ENCODE peak calls at places on chromosomes 16 and 17, in four cellular contexts. One of them, this sample, is unnamed. For H3K36me3 and H3K4me1, the result is how much of the 10 kb centered on the place peaks cover.

GRCh38 chr17:71530227-71530626 is 590.6 kb upstream of the SOX9 start:
- DNase-seq in PC-9: no peak
- DNase-seq in uterus: no peak
- DNase-seq in adrenal gland: no peak
- DNase-seq in this sample: no peak

GRCh38 chr17:60455378-60455777 is 33.1 kb downstream of the CHCT1 start:
- DNase-seq in PC-9: no peak
- DNase-seq in uterus: no peak
- DNase-seq in adrenal gland: no peak
- DNase-seq in this sample: no peak

GRCh38 chr17:14080847-14081251 is 11.5 kb downstream of the COX10 start:
- DNase-seq in PC-9: no peak
- DNase-seq in uterus: no peak
- DNase-seq in adrenal gland: peak
- DNase-seq in this sample: no peak

GRCh38 chr17:17344507-17345293 is 41.5 kb downstream of the NT5M start:
- DNase-seq in PC-9: no peak
- DNase-seq in uterus: no peak
- DNase-seq in adrenal gland: no peak
- DNase-seq in this sample: no peak

GRCh38 chr17:290121-290521 is 62.5 kb downstream of the RPH3AL start:
- DNase-seq in PC-9: no peak
- DNase-seq in uterus: no peak
- DNase-seq in adrenal gland: peak
- DNase-seq in this sample: no peak

GRCh38 chr16:25005445-25006306 is 9.5 kb downstream of the ARHGAP17 start:
- DNase-seq in PC-9: no peak
- DNase-seq in uterus: no peak
- DNase-seq in adrenal gland: no peak
- DNase-seq in this sample: no peak

GRCh38 chr17:46136820-46137219 is 56.4 kb downstream of the KANSL1 start:
- DNase-seq in PC-9: no peak
- DNase-seq in uterus: no peak
- DNase-seq in adrenal gland: no peak
- DNase-seq in this sample: no peak

GRCh38 chr16:22727285-22728166 is 86.4 kb upstream of the HS3ST2 start:
- DNase-seq in PC-9: no peak
- DNase-seq in uterus: no peak
- DNase-seq in adrenal gland: no peak
- DNase-seq in this sample: no peak

GRCh38 chr16:21194771-21195301 is 16.5 kb downstream of the ZP2 start:
- DNase-seq in PC-9: no peak
- DNase-seq in uterus: no peak
- DNase-seq in adrenal gland: no peak
- DNase-seq in this sample: no peak

GRCh38 chr17:5031365-5032082 is 3.7 kb downstream of the SLC52A1 start:
- DNase-seq in PC-9: peak
- DNase-seq in uterus: peak
- DNase-seq in adrenal gland: peak
- DNase-seq in this sample: peak

GRCh38 chr17:56125830-56126819 is 27.1 kb upstream of the ANKFN1 start:
- DNase-seq in PC-9: no peak
- DNase-seq in uterus: no peak
- DNase-seq in adrenal gland: peak
- DNase-seq in this sample: no peak

GRCh38 chr16:24635900-24636610 is 93.4 kb upstream of the TNRC6A start:
- DNase-seq in PC-9: peak
- DNase-seq in uterus: peak
- DNase-seq in adrenal gland: peak
- DNase-seq in this sample: peak

GRCh38 chr17:41863074-41863843 is 2.0 kb downstream of the KLHL11 start:
- DNase-seq in PC-9: no peak
- DNase-seq in uterus: no peak
- DNase-seq in adrenal gland: no peak
- DNase-seq in this sample: no peak

GRCh38 chr17:82520041-82520910 is 744 bp downstream of the FOXK2 start:
- DNase-seq in PC-9: no peak
- DNase-seq in uterus: peak
- DNase-seq in adrenal gland: no peak
- DNase-seq in this sample: no peak

GRCh38 chr17:80297996-80298560 is 37.4 kb downstream of the RNF213 start:
- DNase-seq in PC-9: no peak
- DNase-seq in uterus: no peak
- DNase-seq in adrenal gland: no peak
- DNase-seq in this sample: no peak

GRCh38 chr17:1110844-1111598 is 68.8 kb downstream of the ABR start:
- DNase-seq in PC-9: peak
- DNase-seq in uterus: peak
- DNase-seq in adrenal gland: peak
- DNase-seq in this sample: peak

GRCh38 chr16:48501516-48502377 is 108.2 kb downstream of the N4BP1 start:
- DNase-seq in PC-9: no peak
- DNase-seq in uterus: no peak
- DNase-seq in adrenal gland: no peak
- DNase-seq in this sample: no peak

GRCh38 chr16:71230122-71230845 is at the start of gene HYDIN:
- DNase-seq in PC-9: peak
- DNase-seq in uterus: no peak
- DNase-seq in adrenal gland: peak
- DNase-seq in this sample: no peak

GRCh38 chr17:35087731-35088646 is 24.5 kb upstream of the RFFL start:
- DNase-seq in PC-9: peak
- DNase-seq in uterus: peak
- DNase-seq in adrenal gland: peak
- DNase-seq in this sample: peak

GRCh38 chr16:89507219-89507833 is 877 bp upstream of the SPG7 start:
- DNase-seq in PC-9: no peak
- DNase-seq in uterus: no peak
- DNase-seq in adrenal gland: peak
- DNase-seq in this sample: no peak

GRCh38 chr16:74813109-74813641 is 38.6 kb upstream of the FA2H start:
- DNase-seq in PC-9: peak
- DNase-seq in uterus: peak
- DNase-seq in adrenal gland: peak
- DNase-seq in this sample: peak

GRCh38 chr17:79621151-79621940 is 10.5 kb upstream of the RBFOX3 start:
- DNase-seq in PC-9: no peak
- DNase-seq in uterus: peak
- DNase-seq in adrenal gland: no peak
- DNase-seq in this sample: no peak

GRCh38 chr16:85640606-85641005 is 27.5 kb downstream of the GSE1 start:
- DNase-seq in PC-9: no peak
- DNase-seq in uterus: no peak
- DNase-seq in adrenal gland: no peak
- DNase-seq in this sample: no peak

GRCh38 chr17:73976676-73977521 is 226.6 kb upstream of the RPL38 start:
- DNase-seq in PC-9: no peak
- DNase-seq in uterus: no peak
- DNase-seq in adrenal gland: no peak
- DNase-seq in this sample: peak

GRCh38 chr16:17747357-17747756 is 276.6 kb upstream of the XYLT1 start:
- DNase-seq in PC-9: no peak
- DNase-seq in uterus: no peak
- DNase-seq in adrenal gland: no peak
- DNase-seq in this sample: no peak

GRCh38 chr17:58391302-58391984 is 25.9 kb downstream of the RNF43 start:
- DNase-seq in PC-9: peak
- DNase-seq in uterus: no peak
- DNase-seq in adrenal gland: peak
- DNase-seq in this sample: no peak

GRCh38 chr17:62963296-62963695 is 2.7 kb upstream of the TANC2 start:
- DNase-seq in PC-9: peak
- DNase-seq in uterus: no peak
- DNase-seq in adrenal gland: no peak
- DNase-seq in this sample: no peak

GRCh38 chr16:47317465-47318240 is 143.2 kb downstream of the ITFG1 start:
- DNase-seq in PC-9: no peak
- DNase-seq in uterus: no peak
- DNase-seq in adrenal gland: no peak
- DNase-seq in this sample: no peak

GRCh38 chr16:14456793-14457481 is 173.1 kb downstream of the PARN start:
- DNase-seq in PC-9: no peak
- DNase-seq in uterus: no peak
- DNase-seq in adrenal gland: no peak
- DNase-seq in this sample: no peak

GRCh38 chr16:67884684-67885083 is at the start of gene NRN1L:
- DNase-seq in PC-9: no peak
- DNase-seq in uterus: peak
- DNase-seq in adrenal gland: peak
- DNase-seq in this sample: peak

GRCh38 chr17:43880420-43880991 is 26.8 kb downstream of the MPP2 start:
- DNase-seq in PC-9: no peak
- DNase-seq in uterus: no peak
- DNase-seq in adrenal gland: peak
- DNase-seq in this sample: no peak

GRCh38 chr17:45218895-45219661 is 2.6 kb upstream of the FMNL1 start:
- DNase-seq in PC-9: peak
- DNase-seq in uterus: peak
- DNase-seq in adrenal gland: peak
- DNase-seq in this sample: peak

GRCh38 chr17:37458805-37459204 is 30.9 kb upstream of the DUSP14 start:
- DNase-seq in PC-9: peak
- DNase-seq in uterus: no peak
- DNase-seq in adrenal gland: no peak
- DNase-seq in this sample: no peak

DNA sequence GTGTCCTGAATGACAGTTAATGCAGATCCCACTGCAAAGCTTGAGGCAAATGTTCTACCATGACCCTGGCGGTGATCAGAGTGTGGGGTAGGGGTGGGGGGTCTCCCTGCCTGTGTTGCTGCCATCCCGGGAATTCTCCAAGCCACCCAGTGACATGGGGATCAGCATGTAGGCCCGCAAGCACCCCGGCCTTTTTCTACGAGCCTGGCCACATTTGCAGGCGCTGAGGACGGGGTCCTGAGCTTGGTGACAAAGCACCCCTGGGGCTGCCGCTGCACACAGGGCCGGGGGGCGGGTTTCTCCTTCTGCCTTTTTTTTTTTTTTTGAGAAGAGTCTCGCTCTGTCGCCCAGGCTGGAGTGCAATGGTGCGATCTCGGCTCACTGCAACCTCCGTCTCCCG is 35.8 kb downstream of the SLC7A5 start:
- DNase-seq in PC-9: no peak
- DNase-seq in uterus: no peak
- DNase-seq in adrenal gland: no peak
- DNase-seq in this sample: no peak
- H3K36me3 ChIP-seq in PC-9: under half
- H3K36me3 ChIP-seq in uterus: under half
- H3K36me3 ChIP-seq in adrenal gland: under half
- H3K36me3 ChIP-seq in this sample: under half

GRCh38 chr17:50055055-50055425 is 870 bp upstream of the ITGA3 start:
- DNase-seq in PC-9: peak
- DNase-seq in uterus: no peak
- DNase-seq in adrenal gland: peak
- DNase-seq in this sample: no peak
- H3K4me1 ChIP-seq in PC-9: half or more
- H3K4me1 ChIP-seq in uterus: under half
- H3K4me1 ChIP-seq in adrenal gland: under half
- H3K4me1 ChIP-seq in this sample: half or more

DNA sequence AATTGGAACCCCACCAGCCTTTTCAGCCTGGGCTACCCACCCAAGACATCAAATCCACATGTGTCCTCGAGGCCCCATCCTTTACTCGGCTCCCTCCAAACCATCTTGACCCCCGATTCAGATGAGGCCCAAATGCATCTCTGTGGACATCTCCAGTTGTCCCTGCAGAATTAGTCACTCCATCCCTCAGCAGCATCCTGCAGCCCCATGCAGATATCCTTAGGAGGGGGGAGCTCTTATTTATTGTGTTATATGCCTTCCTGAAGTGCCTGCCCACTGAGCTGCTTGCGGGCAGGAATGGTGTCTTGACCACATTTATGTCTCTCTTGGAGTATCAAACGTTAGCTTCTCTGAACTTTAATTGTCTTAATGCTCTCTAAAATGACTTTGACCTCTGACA is 15.6 kb downstream of the CDK5RAP3 start:
- DNase-seq in PC-9: no peak
- DNase-seq in uterus: no peak
- DNase-seq in adrenal gland: no peak
- DNase-seq in this sample: no peak
- H3K27ac ChIP-seq in PC-9: no peak
- H3K27ac ChIP-seq in uterus: no peak
- H3K27ac ChIP-seq in adrenal gland: no peak
- H3K27ac ChIP-seq in this sample: no peak

GRCh38 chr16:84178892-84179611 is 7.8 kb downstream of the TAF1C start:
- DNase-seq in PC-9: no peak
- DNase-seq in uterus: no peak
- DNase-seq in adrenal gland: no peak
- DNase-seq in this sample: no peak

GRCh38 chr16:84179612-84180320 is 7.1 kb downstream of the TAF1C start:
- DNase-seq in PC-9: no peak
- DNase-seq in uterus: no peak
- DNase-seq in adrenal gland: no peak
- DNase-seq in this sample: no peak

GRCh38 chr16:84182104-84182503 is 4.8 kb downstream of the TAF1C start:
- DNase-seq in PC-9: no peak
- DNase-seq in uterus: no peak
- DNase-seq in adrenal gland: no peak
- DNase-seq in this sample: no peak

GRCh38 chr16:84181144-84181915 is 5.5 kb downstream of the TAF1C start:
- DNase-seq in PC-9: no peak
- DNase-seq in uterus: no peak
- DNase-seq in adrenal gland: no peak
- DNase-seq in this sample: no peak

DNA sequence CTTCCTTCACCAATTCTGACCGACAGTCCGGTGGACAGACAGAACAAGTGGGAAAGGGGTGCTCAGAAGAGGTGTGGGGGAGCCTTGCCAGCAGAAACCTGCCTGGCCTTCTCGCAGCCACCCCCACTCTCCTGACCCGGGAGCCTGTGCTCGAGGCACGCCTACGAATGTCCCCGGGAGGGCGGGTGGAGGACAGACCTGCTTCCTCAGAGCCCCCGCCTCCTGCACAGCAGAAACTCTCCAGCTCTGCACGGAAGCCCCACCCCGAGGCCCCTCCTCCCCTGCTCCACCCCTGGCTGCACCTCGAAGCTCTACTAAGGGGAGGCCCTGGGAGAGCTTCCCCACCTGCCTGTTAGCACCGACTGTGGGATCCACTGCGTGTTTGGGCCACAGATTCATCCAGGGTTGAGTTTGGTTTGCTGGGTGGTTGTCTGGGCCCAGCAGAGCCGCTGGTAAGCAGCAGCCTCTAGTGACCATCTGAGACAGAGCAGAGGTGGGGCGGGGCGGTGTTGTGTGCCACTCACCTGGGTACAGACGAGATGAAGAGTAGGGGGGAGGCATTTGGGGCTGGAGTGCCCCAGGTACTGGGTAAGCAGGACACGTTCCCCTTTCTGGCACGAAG is 6.2 kb downstream of the TAF1C start:
- DNase-seq in PC-9: no peak
- DNase-seq in uterus: no peak
- DNase-seq in adrenal gland: no peak
- DNase-seq in this sample: no peak
- H3K36me3 ChIP-seq in PC-9: under half
- H3K36me3 ChIP-seq in uterus: under half
- H3K36me3 ChIP-seq in adrenal gland: half or more
- H3K36me3 ChIP-seq in this sample: half or more

GRCh38 chr17:10276436-10276835 is 78.0 kb upstream of the GAS7 start:
- DNase-seq in PC-9: no peak
- DNase-seq in uterus: no peak
- DNase-seq in adrenal gland: no peak
- DNase-seq in this sample: peak
- H3K4me1 ChIP-seq in PC-9: under half
- H3K4me1 ChIP-seq in uterus: under half
- H3K4me1 ChIP-seq in adrenal gland: under half
- H3K4me1 ChIP-seq in this sample: under half